ENCODE peak calls at places on chromosomes 16 and 17, in ten cellular contexts. F, G, V, Q, O, R, T, H, U and K are unnamed samples.

GRCh38 chr17:27526603-27527002 is 70.4 kb downstream of the KSR1 start:
- DNase-seq in F (peak; percentile 55), G (peak; percentile 39), V (peak; percentile 80), Q (no peak), O (no peak), R (no peak), T (peak; percentile 32), H (no peak), U (no peak), K (peak; percentile 72)

GRCh38 chr16:85936761-85937343 is 37.9 kb downstream of the IRF8 start:
- DNase-seq in F (no peak), G (no peak), V (no peak), Q (no peak), O (no peak), R (peak; percentile 15), T (no peak), H (no peak), U (no peak), K (no peak)

GRCh38 chr17:40828454-40829039 is 6.1 kb upstream of the KRT10 start:
- DNase-seq in F (peak; percentile 71), G (no peak), V (no peak), Q (no peak), O (no peak), R (no peak), T (no peak), H (no peak), U (no peak), K (no peak)

GRCh38 chr17:44585315-44585714 is 28.0 kb downstream of the FZD2 start:
- DNase-seq in F (no peak), G (no peak), V (no peak), Q (no peak), O (no peak), R (no peak), T (no peak), H (no peak), U (no peak), K (no peak)

GRCh38 chr17:57080708-57081107 is 4.3 kb upstream of the AKAP1 start:
- DNase-seq in F (no peak), G (no peak), V (no peak), Q (no peak), O (peak; percentile 53), R (no peak), T (no peak), H (no peak), U (no peak), K (no peak)

GRCh38 chr16:85089485-85089884 is 22.8 kb downstream of the CIBAR2 start:
- DNase-seq in F (no peak), G (no peak), V (peak; percentile 69), Q (peak; percentile 68), O (no peak), R (no peak), T (no peak), H (no peak), U (no peak), K (peak; percentile 23)

GRCh38 chr17:72588561-72588960 is 467.7 kb downstream of the SOX9 start:
- DNase-seq in F (no peak), G (no peak), V (no peak), Q (no peak), O (no peak), R (no peak), T (no peak), H (no peak), U (no peak), K (no peak)

GRCh38 chr16:84803146-84803545 is 16.6 kb upstream of the CRISPLD2 start:
- DNase-seq in F (no peak), G (no peak), V (no peak), Q (no peak), O (no peak), R (no peak), T (no peak), H (no peak), U (no peak), K (no peak)

GRCh38 chr16:73031155-73031866 is 16.6 kb downstream of the ZFHX3 start:
- DNase-seq in F (no peak), G (no peak), V (peak; percentile 45), Q (no peak), O (no peak), R (no peak), T (no peak), H (no peak), U (no peak), K (peak; percentile 74)

GRCh38 chr17:50680126-50680525 is 27.6 kb downstream of the ANKRD40 start:
- DNase-seq in F (no peak), G (no peak), V (peak; percentile 29), Q (peak; percentile 28), O (no peak), R (no peak), T (no peak), H (no peak), U (no peak), K (no peak)

GRCh38 chr16:23245268-23245667 is 56.8 kb upstream of the SCNN1B start:
- DNase-seq in F (no peak), G (peak; percentile 13), V (no peak), Q (no peak), O (no peak), R (no peak), T (no peak), H (no peak), U (no peak), K (no peak)

GRCh38 chr17:48429156-48429555 is 858 bp downstream of the SKAP1 start:
- DNase-seq in F (no peak), G (no peak), V (no peak), Q (no peak), O (no peak), R (no peak), T (no peak), H (no peak), U (no peak), K (no peak)

GRCh38 chr16:230949-231348 is 1.7 kb upstream of the LUC7L start:
- DNase-seq in F (no peak), G (no peak), V (no peak), Q (no peak), O (no peak), R (no peak), T (no peak), H (no peak), U (no peak), K (no peak)

GRCh38 chr16:228917-229730 is at the start of gene LUC7L:
- DNase-seq in F (peak; percentile 90), G (peak; percentile 91), V (peak; percentile 94), Q (peak; percentile 87), O (peak; percentile 93), R (peak; percentile 40), T (peak; percentile 91), H (peak; percentile 94), U (no peak), K (peak; percentile 85)

GRCh38 chr16:239948-240277 is 5.3 kb downstream of the FAM234A start:
- DNase-seq in F (no peak), G (no peak), V (no peak), Q (no peak), O (peak; percentile 31), R (no peak), T (no peak), H (no peak), U (no peak), K (peak; percentile 59)

GRCh38 chr16:229731-230281 is 557 bp upstream of the LUC7L start:
- DNase-seq in F (no peak), G (no peak), V (no peak), Q (no peak), O (no peak), R (no peak), T (no peak), H (no peak), U (no peak), K (no peak)

GRCh38 chr16:234468-235305 is at the start of gene FAM234A:
- DNase-seq in F (peak; percentile 87), G (peak; percentile 95), V (peak; percentile 97), Q (peak; percentile 94), O (peak; percentile 97), R (peak; percentile 67), T (peak; percentile 96), H (peak; percentile 94), U (no peak), K (peak; percentile 90)
- TF ChIP-seq CTCF in F (peak; percentile 46), G (peak; percentile 36), V (peak; percentile 44), Q (peak; percentile 11), O (peak; percentile 46), R (peak; percentile 26), T (no peak), H (peak; percentile 60), U (peak; percentile 40), K (peak; percentile 32)

GRCh38 chr16:28090646-28091377 is 27.3 kb upstream of the GSG1L start:
- DNase-seq in F (peak; percentile 43), G (no peak), V (no peak), Q (no peak), O (no peak), R (no peak), T (peak; percentile 38), H (no peak), U (no peak), K (no peak)
- TF ChIP-seq CTCF in F (peak; percentile 37), G (no peak), V (no peak), Q (no peak), O (no peak), R (peak; percentile 35), T (peak; percentile 52), H (peak; percentile 27), U (no peak), K (peak; percentile 12)

GRCh38 chr16:30096862-30097563 is 1.0 kb upstream of the YPEL3 start:
- DNase-seq in F (no peak), G (no peak), V (no peak), Q (no peak), O (no peak), R (no peak), T (no peak), H (no peak), U (no peak), K (no peak)

GRCh38 chr16:30095166-30096078 is 591 bp downstream of the YPEL3 start:
- DNase-seq in F (no peak), G (no peak), V (peak; percentile 72), Q (no peak), O (peak; percentile 60), R (no peak), T (no peak), H (no peak), U (no peak), K (no peak)

GRCh38 chr16:30094541-30095165 is 1.4 kb downstream of the YPEL3 start:
- DNase-seq in F (no peak), G (no peak), V (no peak), Q (no peak), O (no peak), R (no peak), T (no peak), H (no peak), U (no peak), K (no peak)

GRCh38 chr16:30092373-30093010 is 768 bp upstream of the TBX6 start:
- DNase-seq in F (peak; percentile 58), G (peak; percentile 83), V (peak; percentile 92), Q (no peak), O (peak; percentile 96), R (no peak), T (peak; percentile 92), H (peak; percentile 86), U (no peak), K (peak; percentile 46)

GRCh38 chr16:30096105-30096861 is at the start of gene YPEL3:
- DNase-seq in F (peak; percentile 93), G (peak; percentile 94), V (peak; percentile 96), Q (peak; percentile 92), O (peak; percentile 99), R (no peak), T (peak; percentile 94), H (peak; percentile 94), U (peak; percentile 21), K (peak; percentile 93)
- TF ChIP-seq CTCF in F (no peak), G (no peak), V (no peak), Q (no peak), O (no peak), R (no peak), T (no peak), H (no peak), U (no peak), K (no peak)

GRCh38 chr17:81322271-81323082 is 27.4 kb upstream of the SLC38A10 start:
- DNase-seq in F (no peak), G (no peak), V (no peak), Q (no peak), O (peak; percentile 88), R (no peak), T (no peak), H (no peak), U (no peak), K (no peak)
- TF ChIP-seq CTCF in F (peak; percentile 26), G (no peak), V (peak; percentile 19), Q (no peak), O (peak; percentile 41), R (peak; percentile 55), T (no peak), H (peak; percentile 27), U (peak; percentile 24), K (peak; percentile 25)